ENCODE peak calls at places on chromosomes 1 and 21, in four cellular contexts. Z, B, T and D are unnamed samples.

GRCh38 chr1:40313329-40313957 is 3.6 kb downstream of the COL9A2 start:
- DNase-seq in Z (no peak), B (peak), T (peak), D (no peak)

GRCh38 chr1:226569879-226570547 is 21.4 kb downstream of the STUM start:
- DNase-seq in Z (no peak), B (peak), T (peak), D (peak)

GRCh38 chr1:61839702-61840101 is 97.4 kb downstream of the PATJ start:
- DNase-seq in Z (no peak), B (no peak), T (no peak), D (no peak)

GRCh38 chr21:43865471-43866181 is 603 bp downstream of the AGPAT3 start:
- DNase-seq in Z (no peak), B (no peak), T (peak), D (no peak)

GRCh38 chr1:80657048-80657653 is 1143.6 kb upstream of the ADGRL2 start:
- DNase-seq in Z (no peak), B (peak), T (no peak), D (no peak)

GRCh38 chr1:30505853-30506784 is 217.3 kb downstream of the MATN1 start:
- DNase-seq in Z (no peak), B (no peak), T (no peak), D (no peak)

GRCh38 chr1:197671140-197671539 is 104.1 kb downstream of the DENND1B start:
- DNase-seq in Z (no peak), B (no peak), T (peak), D (no peak)

GRCh38 chr1:116674761-116675160 is 7.2 kb upstream of the IGSF3 start:
- DNase-seq in Z (no peak), B (no peak), T (no peak), D (no peak)

GRCh38 chr1:180548686-180549326 is 10.0 kb upstream of the OVAAL start:
- DNase-seq in Z (no peak), B (no peak), T (no peak), D (no peak)

GRCh38 chr1:74160045-74160444 is 37.9 kb downstream of the LRRIQ3 start:
- DNase-seq in Z (no peak), B (no peak), T (no peak), D (no peak)

GRCh38 chr1:118649406-118649805 is 338.7 kb downstream of the TBX15 start:
- DNase-seq in Z (no peak), B (no peak), T (no peak), D (no peak)

GRCh38 chr1:226149806-226150205 is 36.7 kb downstream of the ACBD3 start:
- DNase-seq in Z (no peak), B (peak), T (no peak), D (no peak)

GRCh38 chr1:218510153-218510772 is 165.1 kb downstream of the TGFB2 start:
- DNase-seq in Z (no peak), B (no peak), T (no peak), D (no peak)

GRCh38 chr1:180241716-180242544 is 11.9 kb downstream of the LHX4 start:
- DNase-seq in Z (no peak), B (no peak), T (no peak), D (no peak)

GRCh38 chr1:59552001-59552400 is 255.1 kb downstream of the FGGY start:
- DNase-seq in Z (no peak), B (no peak), T (no peak), D (peak)

GRCh38 chr1:183161391-183161790 is 24.7 kb upstream of the LAMC2 start:
- DNase-seq in Z (no peak), B (no peak), T (no peak), D (no peak)

GRCh38 chr1:179252606-179253005 is 23.1 kb upstream of the ABL2 start:
- DNase-seq in Z (no peak), B (no peak), T (no peak), D (no peak)

GRCh38 chr1:3880429-3881190 is 19.5 kb downstream of the C1orf174 start:
- DNase-seq in Z (no peak), B (no peak), T (no peak), D (no peak)

GRCh38 chr1:231160851-231161710 is 777 bp upstream of the TRIM67 start:
- DNase-seq in Z (no peak), B (no peak), T (no peak), D (peak)

GRCh38 chr1:169491845-169492281 is 6.1 kb upstream of the SLC19A2 start:
- DNase-seq in Z (no peak), B (no peak), T (no peak), D (no peak)

GRCh38 chr1:203769505-203770343 is 4.7 kb downstream of the LAX1 start:
- DNase-seq in Z (no peak), B (peak), T (no peak), D (no peak)

GRCh38 chr1:95396557-95396956 is 162.5 kb downstream of the RWDD3 start:
- DNase-seq in Z (no peak), B (no peak), T (no peak), D (no peak)

GRCh38 chr1:226697151-226697575 is 41.9 kb downstream of the ITPKB start:
- DNase-seq in Z (no peak), B (no peak), T (no peak), D (no peak)

GRCh38 chr21:17390575-17390974 is 122.3 kb upstream of the CXADR start:
- DNase-seq in Z (no peak), B (no peak), T (no peak), D (no peak)

GRCh38 chr21:29829514-29830255 is 110.1 kb downstream of the GRIK1 start:
- DNase-seq in Z (no peak), B (no peak), T (no peak), D (no peak)

GRCh38 chr1:97277891-97278662 is 556.5 kb downstream of the PTBP2 start:
- DNase-seq in Z (no peak), B (no peak), T (no peak), D (no peak)

GRCh38 chr1:200738348-200738732 is 353 bp upstream of the CAMSAP2 start:
- DNase-seq in Z (no peak), B (no peak), T (no peak), D (no peak)

GRCh38 chr1:83583351-83584014 is 415.4 kb downstream of the TTLL7 start:
- DNase-seq in Z (no peak), B (no peak), T (no peak), D (peak)

GRCh38 chr1:230114245-230114651 is 47.2 kb downstream of the GALNT2 start:
- DNase-seq in Z (no peak), B (no peak), T (no peak), D (no peak)

GRCh38 chr1:197210426-197210825 is 57.6 kb upstream of the CRB1 start:
- DNase-seq in Z (no peak), B (no peak), T (no peak), D (no peak)

GRCh38 chr1:164735315-164736052 is 176.5 kb downstream of the PBX1 start:
- DNase-seq in Z (no peak), B (no peak), T (peak), D (no peak)

GRCh38 chr21:44548381-44548780 is 2.9 kb downstream of the KRTAP10-2 start:
- DNase-seq in Z (no peak), B (no peak), T (no peak), D (no peak)

GRCh38 chr1:152061952-152062351 is 25.1 kb upstream of the S100A11 start:
- DNase-seq in Z (no peak), B (no peak), T (no peak), D (no peak)

GRCh38 chr21:40176732-40177131 is 309.5 kb downstream of the PCP4 start:
- DNase-seq in Z (no peak), B (no peak), T (no peak), D (no peak)

GRCh38 chr1:51871351-51871975 is 7.1 kb downstream of the NRDC start:
- DNase-seq in Z (no peak), B (no peak), T (no peak), D (no peak)

GRCh38 chr1:26574018-26574417 is 44.5 kb downstream of the RPS6KA1 start:
- DNase-seq in Z (no peak), B (no peak), T (no peak), D (no peak)
- TF ChIP-seq ATF2 in Z (no peak), B (no peak), T (no peak), D (no peak)

DNA sequence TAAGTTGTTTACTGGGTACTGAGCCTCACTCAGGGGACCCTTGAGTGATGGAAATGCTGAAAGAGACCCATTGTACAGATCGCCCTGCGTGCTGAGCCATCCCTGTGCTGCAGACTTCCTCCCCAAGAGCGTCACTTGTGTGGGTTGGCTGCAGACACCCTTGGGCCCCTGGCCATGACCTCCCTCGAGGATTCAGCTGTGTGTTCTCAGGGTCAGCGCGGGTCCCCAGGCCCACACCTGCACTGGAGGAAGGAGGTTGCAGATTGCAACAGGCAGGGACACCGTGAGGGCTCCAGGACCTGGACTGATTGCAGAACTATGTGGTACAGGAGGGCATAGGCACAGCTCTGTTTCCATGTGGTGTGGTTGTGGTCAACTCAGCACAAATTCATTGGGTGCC is 4.4 kb downstream of the SNAP47 start:
- DNase-seq in Z (no peak), B (no peak), T (no peak), D (no peak)
- TF ChIP-seq JUN in Z (no peak), B (no peak), T (no peak), D (no peak)

GRCh38 chr1:25451903-25452302 is 21.2 kb downstream of the MACO1 start:
- DNase-seq in Z (no peak), B (no peak), T (no peak), D (no peak)

GRCh38 chr1:25456502-25456901 is 25.8 kb downstream of the MACO1 start:
- DNase-seq in Z (no peak), B (no peak), T (no peak), D (no peak)

GRCh38 chr1:25447547-25447946 is 16.9 kb downstream of the MACO1 start:
- DNase-seq in Z (no peak), B (no peak), T (no peak), D (no peak)

GRCh38 chr1:25450894-25451293 is 20.2 kb downstream of the MACO1 start:
- DNase-seq in Z (no peak), B (no peak), T (no peak), D (no peak)
- TF ChIP-seq ATF2 in Z (no peak), B (no peak), T (no peak), D (no peak)

GRCh38 chr1:155989992-155990325 is 11.6 kb upstream of the ARHGEF2 start:
- DNase-seq in Z (no peak), B (no peak), T (no peak), D (no peak)

GRCh38 chr1:155984341-155984740 is 6.0 kb upstream of the ARHGEF2 start:
- DNase-seq in Z (no peak), B (no peak), T (no peak), D (peak)

GRCh38 chr1:155993595-155993994 is 15.2 kb upstream of the ARHGEF2 start:
- DNase-seq in Z (no peak), B (no peak), T (no peak), D (no peak)

GRCh38 chr1:155990340-155990739 is 12.0 kb upstream of the ARHGEF2 start:
- DNase-seq in Z (no peak), B (no peak), T (no peak), D (no peak)

GRCh38 chr1:155989242-155989991 is 11.1 kb upstream of the ARHGEF2 start:
- DNase-seq in Z (no peak), B (peak), T (peak), D (peak)
- TF ChIP-seq JUN in Z (no peak), B (no peak), T (no peak), D (no peak)

GRCh38 chr1:8146257-8146855 is 120.2 kb upstream of the ERRFI1 start:
- DNase-seq in Z (no peak), B (no peak), T (no peak), D (no peak)

GRCh38 chr1:8147922-8148321 is 121.8 kb upstream of the ERRFI1 start:
- DNase-seq in Z (no peak), B (no peak), T (no peak), D (no peak)

GRCh38 chr1:8144318-8144717 is 118.2 kb upstream of the ERRFI1 start:
- DNase-seq in Z (no peak), B (no peak), T (no peak), D (no peak)

GRCh38 chr1:8142955-8143629 is 117.0 kb upstream of the ERRFI1 start:
- DNase-seq in Z (no peak), B (no peak), T (no peak), D (no peak)

DNA sequence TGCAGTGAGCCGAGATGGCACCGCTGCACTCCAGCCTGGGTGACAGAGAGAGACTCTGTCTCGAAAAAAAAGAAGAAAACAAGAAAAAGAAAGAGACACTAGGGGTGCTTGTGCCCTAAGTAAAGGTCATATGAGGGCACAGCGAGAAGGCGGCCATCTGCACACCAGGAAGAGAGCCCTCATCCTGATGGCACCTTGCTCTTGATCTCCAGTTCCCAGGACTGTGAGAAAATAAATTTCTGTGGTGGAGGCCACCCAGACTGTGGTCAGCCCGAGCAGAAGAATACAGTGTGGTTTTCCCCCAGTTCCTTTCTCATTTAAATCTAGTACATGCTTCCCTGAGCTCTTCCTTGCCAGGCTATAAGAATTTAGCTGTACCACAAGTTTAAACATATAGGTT is 119.4 kb upstream of the ERRFI1 start:
- DNase-seq in Z (no peak), B (no peak), T (no peak), D (no peak)
- TF ChIP-seq ATF2 in Z (no peak), B (no peak), T (no peak), D (no peak)